ENCODE peak calls at places on chromosomes 4 and X, in four cellular contexts. E is heart right ventricle, O is epithelial cell of esophagus, D is lower lobe of right lung. V is an unnamed sample.

GRCh38 chr4:85681194-85681803 is 206.3 kb downstream of the ARHGAP24 start:
- DNase-seq in E (peak), O (peak), D (no peak), V (no peak)

GRCh38 chr4:18917689-18918088 is 896.1 kb upstream of the LCORL start:
- DNase-seq in E (no peak), O (peak), D (no peak), V (no peak)

GRCh38 chrX:108209006-108209554 is 117.5 kb downstream of the ATG4A start:
- DNase-seq in E (no peak), O (no peak), D (no peak), V (no peak)

GRCh38 chrX:19122641-19123009 is 357 bp upstream of the ADGRG2 start:
- DNase-seq in D (no peak), O (no peak), E (no peak), V (no peak)

GRCh38 chrX:100263650-100264049 is 146.4 kb downstream of the PCDH19 start:
- DNase-seq in O (peak), D (no peak), E (no peak), V (no peak)

GRCh38 chrX:68710870-68711576 is 63.6 kb downstream of the STARD8 start:
- DNase-seq in O (peak), E (no peak), D (no peak), V (peak)

GRCh38 chrX:42708222-42708621 is 69.7 kb downstream of the PPP1R2C start:
- DNase-seq in D (no peak), O (no peak), E (no peak), V (no peak)

GRCh38 chrX:124406294-124407013 is 60.1 kb downstream of the SH2D1A start:
- DNase-seq in E (peak), D (no peak), O (peak), V (peak)

GRCh38 chr4:159003420-159004253 is 99.2 kb upstream of the RAPGEF2 start:
- DNase-seq in E (no peak), O (peak), D (no peak), V (no peak)

GRCh38 chr4:102076622-102077021 is 268.7 kb downstream of the SLC39A8 start:
- DNase-seq in O (peak), D (no peak), E (no peak), V (no peak)

GRCh38 chr4:162523171-162523570 is 359.4 kb upstream of the FSTL5 start:
- DNase-seq in D (no peak), O (no peak), E (no peak), V (no peak)

GRCh38 chrX:30161043-30161442 is 54.3 kb upstream of the MAGEB2 start:
- DNase-seq in E (no peak), O (no peak), D (no peak), V (no peak)

DNA sequence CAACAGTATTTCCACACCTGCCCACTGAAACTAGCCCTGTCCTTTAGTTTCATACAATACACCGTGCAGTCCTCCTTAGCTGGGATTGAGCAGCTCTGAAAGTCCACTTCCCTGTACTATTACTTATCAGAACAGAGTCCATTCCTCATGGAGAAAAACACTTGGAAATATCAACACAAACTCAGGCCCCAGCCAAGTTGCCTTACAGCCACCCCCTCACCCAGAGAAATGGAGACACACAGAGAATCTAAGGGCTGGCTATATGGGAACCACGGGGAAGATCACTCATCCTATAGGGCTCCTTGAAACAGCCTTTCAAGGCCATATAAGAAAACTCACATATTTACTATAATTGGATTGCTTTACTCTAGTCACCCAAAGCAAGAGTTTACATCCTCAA is 1.9 kb downstream of the SCARB2 start:
- DNase-seq in E (no peak), D (no peak), O (no peak), V (no peak)
- H3K4me3 ChIP-seq in E (peak), D (peak), O (peak), V (no peak)

DNA sequence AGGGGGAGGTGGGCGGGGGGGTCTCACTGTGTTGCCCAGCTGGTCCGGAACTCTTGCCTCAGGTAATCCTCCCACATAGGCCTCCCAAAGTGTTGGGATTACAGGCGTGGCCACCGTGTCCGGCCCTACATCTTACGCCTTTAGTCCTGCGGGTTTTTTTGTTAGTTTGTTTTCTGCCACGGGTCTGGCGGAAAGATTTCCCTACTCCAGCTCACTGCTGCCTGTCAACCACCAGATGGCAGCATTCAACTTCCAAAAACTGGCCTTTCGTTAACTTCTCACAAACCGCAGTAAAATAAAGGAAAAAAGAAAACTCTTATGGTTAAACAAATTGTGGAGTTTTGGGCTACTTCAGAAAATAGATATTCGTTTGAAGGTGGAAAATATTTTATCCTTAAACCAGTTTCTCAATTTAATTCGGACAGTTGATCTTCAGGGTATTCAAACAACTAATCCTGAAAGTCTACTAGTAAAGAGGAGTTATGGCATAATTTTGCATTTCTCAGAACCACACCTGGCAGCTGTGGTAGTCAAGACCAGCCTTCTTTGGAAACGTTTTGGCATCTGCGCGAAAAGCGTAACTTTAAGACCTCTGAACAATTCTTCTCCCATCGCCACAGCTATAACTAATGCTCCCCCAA is 41.1 kb downstream of the LUZP4 start:
- DNase-seq in E (peak), O (peak), D (no peak), V (peak)
- H3K4me3 ChIP-seq in E (no peak), O (no peak), D (no peak), V (no peak)

DNA sequence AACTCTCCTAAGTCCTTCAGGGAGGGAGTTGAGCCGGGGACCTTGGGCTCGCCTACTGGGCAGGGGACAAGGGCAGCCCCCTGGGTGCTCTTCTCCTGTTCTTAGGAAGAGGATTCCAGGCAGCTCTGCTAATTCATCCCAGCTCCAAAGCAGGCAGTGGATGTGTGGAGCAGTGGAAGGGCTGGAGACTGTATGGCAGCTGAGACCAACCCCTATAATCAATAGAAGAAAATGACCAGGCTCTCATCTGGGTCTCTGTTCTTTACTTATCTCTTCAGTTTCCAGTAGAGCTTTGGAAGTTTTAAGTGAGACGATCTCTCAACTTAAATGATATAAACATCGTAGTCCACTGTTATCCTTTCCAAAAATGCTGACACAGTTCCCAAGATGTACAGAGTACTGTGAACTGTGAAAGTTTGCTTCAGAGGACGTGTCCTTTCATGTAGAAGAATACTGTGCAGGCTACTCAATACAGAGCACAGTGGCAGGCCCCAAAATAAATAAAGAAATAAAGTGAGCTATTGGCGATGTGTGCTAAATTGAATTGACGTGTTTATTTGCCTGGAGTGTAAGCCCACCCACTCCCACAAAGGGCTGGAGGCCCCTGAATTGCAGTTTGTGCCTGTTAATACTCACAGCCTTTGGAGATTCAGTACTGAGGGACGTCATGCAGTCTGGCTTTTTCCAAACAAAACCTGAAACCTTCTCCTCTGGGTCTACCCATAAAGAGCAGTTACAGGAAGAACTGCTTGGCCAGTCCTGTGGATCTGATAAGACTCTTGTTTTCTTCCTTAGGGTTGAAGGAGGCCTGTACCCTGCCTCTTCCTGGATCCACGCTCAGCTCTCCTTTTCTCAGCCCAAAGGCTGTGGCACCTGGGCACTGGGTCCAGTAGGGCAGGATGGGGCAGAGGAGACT is 66.2 kb downstream of the SOWAHB start:
- DNase-seq in E (no peak), O (peak), D (no peak), V (no peak)
- H3K4me3 ChIP-seq in E (no peak), O (no peak), D (no peak), V (no peak)

GRCh38 chr4:112280657-112281056 is 5.0 kb downstream of the TIFA start:
- DNase-seq in D (no peak), O (no peak), E (no peak), V (no peak)

GRCh38 chr4:112284662-112285411 is 867 bp downstream of the TIFA start:
- DNase-seq in D (peak), O (peak), E (no peak), V (peak)

GRCh38 chr4:112284166-112284565 is 1.5 kb downstream of the TIFA start:
- DNase-seq in D (no peak), O (peak), E (no peak), V (no peak)

GRCh38 chr4:112279882-112280315 is 5.8 kb downstream of the TIFA start:
- DNase-seq in D (no peak), O (peak), E (no peak), V (no peak)

DNA sequence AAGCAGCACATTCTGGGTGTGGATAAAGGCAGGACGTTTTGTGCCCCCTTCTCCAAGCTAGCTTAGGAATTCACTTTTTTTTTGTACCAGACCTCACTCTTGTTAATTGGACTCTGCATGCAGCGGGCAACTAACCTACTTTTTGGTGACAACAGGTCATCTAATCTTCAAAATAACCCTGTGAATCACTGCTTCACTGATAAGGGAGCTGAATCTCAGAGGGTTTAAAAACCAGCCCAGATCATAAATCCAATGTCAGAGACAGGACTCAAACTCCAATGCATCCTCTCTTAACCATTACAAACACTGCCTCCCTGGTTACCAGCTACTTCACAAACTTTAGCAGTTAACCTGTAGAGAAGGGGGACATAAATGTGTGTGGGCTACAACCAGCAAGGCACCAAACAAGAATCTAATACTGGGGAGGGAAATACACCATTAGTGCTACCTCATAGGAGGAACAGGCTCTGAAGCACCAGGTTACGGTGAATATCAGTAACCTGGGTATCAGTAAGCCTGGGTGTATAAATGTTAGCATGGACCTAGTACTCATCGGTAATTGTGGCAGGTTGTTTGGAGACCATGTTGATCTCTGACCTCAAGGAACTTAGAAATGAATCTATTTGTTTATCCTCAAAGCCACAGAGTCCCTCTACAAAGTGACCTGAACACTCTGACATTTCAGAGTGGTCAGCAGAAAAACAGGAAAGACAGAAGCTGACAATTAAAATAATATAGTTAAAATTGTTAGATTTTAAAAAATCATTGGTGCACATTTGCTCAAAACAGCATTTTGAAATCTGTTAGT is 2.6 kb downstream of the TIFA start:
- DNase-seq in O (no peak), E (no peak), D (no peak), V (no peak)
- H3K4me3 ChIP-seq in O (no peak), E (no peak), D (peak), V (no peak)

GRCh38 chrX:275476-275966 is 5.7 kb upstream of the PLCXD1 start:
- DNase-seq in E (no peak), O (no peak), D (peak), V (peak)
- H3K4me3 ChIP-seq in E (peak), O (no peak), D (peak), V (peak)

GRCh38 chrX:45765726-45766125 is 565.0 kb upstream of the DIPK2B start:
- DNase-seq in O (no peak), E (no peak), D (no peak), V (no peak)

GRCh38 chrX:45768666-45769065 is 568.0 kb upstream of the DIPK2B start:
- DNase-seq in O (no peak), D (no peak), E (no peak), V (no peak)

GRCh38 chrX:45769919-45770582 is 569.4 kb upstream of the DIPK2B start:
- DNase-seq in D (peak), E (peak), O (peak), V (peak)

GRCh38 chrX:45765281-45765680 is 564.6 kb upstream of the DIPK2B start:
- DNase-seq in D (no peak), E (no peak), O (no peak), V (no peak)

DNA sequence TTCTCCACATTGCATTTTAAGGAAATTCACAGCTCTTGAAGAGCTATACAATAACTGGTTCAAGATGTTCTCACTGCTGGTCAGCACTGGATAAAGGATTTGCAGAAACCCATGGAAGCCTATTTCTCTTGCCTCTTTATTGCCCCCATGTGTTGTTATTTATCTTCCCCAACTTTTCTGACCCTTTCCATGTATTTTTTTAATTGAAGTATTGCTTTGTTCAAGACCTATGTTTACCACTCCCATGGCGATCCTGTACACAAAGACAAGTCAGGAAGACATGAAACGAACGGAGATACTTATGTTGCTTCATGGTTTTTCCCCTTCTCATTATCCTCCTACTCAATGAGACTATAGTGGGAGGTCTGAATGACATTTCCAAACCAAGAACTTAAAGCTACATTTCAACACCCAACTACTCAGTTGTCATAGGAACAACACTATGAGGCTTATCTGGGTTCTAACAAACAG is 566.4 kb upstream of the DIPK2B start:
- DNase-seq in E (no peak), O (peak), D (no peak), V (no peak)
- H3K4me3 ChIP-seq in E (peak), O (peak), D (peak), V (no peak)

DNA sequence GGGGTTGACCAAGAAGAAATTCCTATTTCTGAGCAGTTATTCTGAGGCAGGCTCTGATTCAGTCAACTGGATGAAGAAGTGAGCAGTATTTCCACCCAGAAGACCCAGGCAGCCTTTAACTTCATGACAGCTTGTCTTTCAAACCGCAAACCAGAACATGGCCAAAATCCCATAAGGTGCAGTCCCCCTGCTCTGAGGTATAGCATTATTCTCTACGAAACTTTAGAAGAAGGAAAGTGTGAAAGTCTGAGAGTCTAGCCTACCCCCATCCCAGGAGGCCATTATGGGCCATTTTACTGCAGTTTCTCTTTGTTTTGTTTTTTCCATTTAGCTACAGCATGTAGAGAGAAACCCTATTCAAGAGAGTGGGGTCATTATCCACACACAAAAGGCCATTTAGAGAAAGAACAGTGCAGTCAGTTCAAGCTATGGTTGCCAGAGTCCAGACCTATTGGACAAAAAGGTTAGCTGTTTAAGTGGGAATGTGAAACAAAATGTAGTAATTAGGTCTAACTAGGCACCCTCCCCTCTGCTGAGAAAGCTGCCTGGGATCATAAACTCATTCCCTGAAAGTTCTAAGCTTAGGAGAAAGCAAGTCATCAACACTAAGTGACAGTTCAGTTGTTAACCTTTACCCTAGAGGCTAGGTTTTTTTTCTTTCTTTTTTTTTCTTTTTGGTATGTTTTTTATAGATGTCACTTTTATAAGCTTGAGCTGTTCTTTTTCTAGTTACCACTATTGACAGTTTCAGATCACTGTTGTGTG is 52.1 kb upstream of the RASGEF1B start:
- DNase-seq in D (no peak), E (no peak), O (no peak), V (no peak)
- H3K4me3 ChIP-seq in D (no peak), E (no peak), O (no peak), V (no peak)

GRCh38 chr4:150586162-150586561 is 4.2 kb downstream of the MAB21L2 start:
- DNase-seq in O (no peak), D (no peak), E (no peak), V (no peak)

GRCh38 chr4:150588341-150588740 is 6.4 kb downstream of the MAB21L2 start:
- DNase-seq in O (no peak), D (no peak), E (no peak), V (no peak)

GRCh38 chr4:150591284-150591874 is 9.4 kb downstream of the MAB21L2 start:
- DNase-seq in E (no peak), D (no peak), O (no peak), V (no peak)

GRCh38 chr4:150591904-150592303 is 10.0 kb downstream of the MAB21L2 start:
- DNase-seq in E (no peak), O (no peak), D (no peak), V (no peak)

DNA sequence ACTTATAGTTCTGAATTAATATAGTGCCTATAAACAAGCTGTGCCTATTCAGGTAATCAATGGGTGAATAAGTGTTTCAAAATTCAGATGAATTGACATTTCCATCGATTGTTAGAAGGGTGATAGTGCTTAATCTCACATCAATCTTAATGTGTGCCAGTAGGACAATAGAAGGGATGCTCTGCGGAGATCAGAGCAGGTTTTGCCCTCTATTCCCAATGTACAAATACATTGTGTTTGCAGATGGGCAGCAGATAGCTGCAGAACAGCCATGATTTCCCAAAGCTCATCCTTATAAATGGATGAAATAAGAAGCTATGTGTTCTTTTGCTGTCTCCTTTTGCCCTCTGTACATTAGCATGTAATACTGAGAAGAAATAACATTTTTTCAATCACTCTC is 7.2 kb downstream of the MAB21L2 start:
- DNase-seq in D (no peak), O (no peak), E (no peak), V (no peak)
- H3K4me3 ChIP-seq in D (no peak), O (no peak), E (no peak), V (no peak)

GRCh38 chr4:1112174-1112820 is 1.1 kb downstream of the RNF212 start:
- DNase-seq in D (no peak), E (no peak), O (no peak), V (peak)
- H3K4me3 ChIP-seq in D (peak), E (no peak), O (no peak), V (no peak)

V was measured in body of pancreas.